ENCODE peak calls at places on chromosomes 2 and 18, in eight cellular contexts. M, Z, G, S, E, O, D and L are unnamed samples.

GRCh38 chr2:160381425-160381951 is 112.1 kb downstream of the RBMS1 start:
- DNase-seq in M (no peak), E (peak), Z (peak), S (no peak), D (no peak), O (no peak), G (no peak), L (no peak)

GRCh38 chr2:39779926-39780325 is 868 bp upstream of the THUMPD2 start:
- DNase-seq in D (no peak), M (no peak), O (no peak), G (no peak), E (no peak), Z (no peak), S (no peak), L (no peak)

GRCh38 chr2:110858993-110859770 is 126.8 kb downstream of the ACOXL start:
- DNase-seq in Z (no peak), M (peak), S (no peak), O (no peak), E (no peak), D (no peak), G (no peak), L (no peak)

GRCh38 chr2:64260817-64261216 is 116.6 kb upstream of the PELI1 start:
- DNase-seq in M (no peak), Z (no peak), O (no peak), S (no peak), G (peak), E (no peak), D (no peak), L (no peak)

GRCh38 chr2:191739194-191739593 is 61.3 kb downstream of the NABP1 start:
- DNase-seq in O (no peak), D (no peak), E (no peak), G (no peak), S (no peak), Z (no peak), M (no peak), L (no peak)

GRCh38 chr2:159936471-159936870 is 125.9 kb downstream of the PLA2R1 start:
- DNase-seq in S (no peak), O (no peak), E (no peak), M (peak), D (no peak), Z (no peak), G (no peak), L (no peak)

GRCh38 chr18:30432349-30432748 is 610.2 kb downstream of the DSC3 start:
- DNase-seq in O (no peak), E (no peak), Z (no peak), D (no peak), S (no peak), M (no peak), G (no peak), L (no peak)

GRCh38 chr2:202870431-202871160 is 970 bp downstream of the ICA1L start:
- DNase-seq in O (peak), D (peak), S (peak), Z (peak), G (peak), E (peak), M (peak), L (peak)

GRCh38 chr2:240869109-240869955 is 708 bp downstream of the AGXT start:
- DNase-seq in G (no peak), M (no peak), O (no peak), Z (no peak), D (no peak), S (no peak), E (no peak), L (no peak)

GRCh38 chr2:221726894-221727513 is 154.9 kb upstream of the EPHA4 start:
- DNase-seq in D (no peak), O (no peak), Z (no peak), S (no peak), G (no peak), E (no peak), M (no peak), L (no peak)

GRCh38 chr18:21762181-21762772 is 21.7 kb downstream of the MIB1 start:
- DNase-seq in G (no peak), O (no peak), E (no peak), M (no peak), D (no peak), S (no peak), Z (no peak), L (no peak)

GRCh38 chr2:166042356-166042755 is 85.5 kb downstream of the SCN1A start:
- DNase-seq in E (no peak), M (no peak), O (no peak), G (no peak), D (no peak), Z (no peak), S (no peak), L (no peak)

GRCh38 chr2:3168230-3168891 is 209.3 kb downstream of the EIPR1 start:
- DNase-seq in O (no peak), S (no peak), E (peak), M (peak), Z (no peak), D (peak), G (no peak), L (no peak)

GRCh38 chr2:148813603-148814065 is 61.4 kb upstream of the KIF5C start:
- DNase-seq in M (peak), Z (no peak), D (no peak), G (peak), O (no peak), S (peak), E (peak), L (peak)

GRCh38 chr2:63057249-63058148 is 6.9 kb downstream of the OTX1 start:
- DNase-seq in O (no peak), D (no peak), S (no peak), M (peak), Z (peak), E (no peak), G (no peak), L (no peak)

GRCh38 chr2:238650536-238650935 is 197.3 kb upstream of the TWIST2 start:
- DNase-seq in G (no peak), Z (no peak), O (no peak), D (no peak), S (no peak), M (no peak), E (no peak), L (no peak)

GRCh38 chr2:227153307-227153706 is 10.7 kb downstream of the COL4A4 start:
- DNase-seq in G (no peak), Z (no peak), E (no peak), O (no peak), D (no peak), S (no peak), M (no peak), L (no peak)

GRCh38 chr2:207528980-207529329 is 807 bp upstream of the CREB1 start:
- DNase-seq in O (no peak), G (no peak), S (no peak), M (peak), E (peak), D (no peak), Z (no peak), L (peak)

GRCh38 chr2:236366406-236366805 is 102.2 kb upstream of the ASB18 start:
- DNase-seq in E (no peak), S (no peak), O (no peak), G (no peak), D (no peak), M (no peak), Z (no peak), L (no peak)

GRCh38 chr2:23135481-23136100 is 249.4 kb upstream of the KLHL29 start:
- DNase-seq in E (peak), M (peak), O (peak), G (no peak), S (no peak), Z (peak), D (peak), L (no peak)

GRCh38 chr2:140893685-140894084 is 1237.1 kb downstream of the LRP1B start:
- DNase-seq in M (no peak), O (no peak), Z (no peak), E (peak), D (no peak), G (no peak), S (no peak), L (no peak)

GRCh38 chr2:202039278-202040100 is 5.8 kb downstream of the FZD7 start:
- DNase-seq in M (peak), D (no peak), E (no peak), O (no peak), S (no peak), G (no peak), Z (peak), L (no peak)

GRCh38 chr2:232372231-232373208 is 6.0 kb upstream of the ALPP start:
- DNase-seq in Z (no peak), E (peak), O (no peak), G (no peak), D (peak), M (no peak), S (no peak), L (no peak)

GRCh38 chr2:102142829-102143449 is 393 bp downstream of the IL1R1 start:
- DNase-seq in E (peak), O (no peak), S (no peak), Z (no peak), D (no peak), M (no peak), G (no peak), L (no peak)

GRCh38 chr18:55794288-55795052 is 206.5 kb upstream of the TCF4 start:
- DNase-seq in M (no peak), S (no peak), O (no peak), Z (no peak), E (no peak), G (no peak), D (no peak), L (no peak)

DNA sequence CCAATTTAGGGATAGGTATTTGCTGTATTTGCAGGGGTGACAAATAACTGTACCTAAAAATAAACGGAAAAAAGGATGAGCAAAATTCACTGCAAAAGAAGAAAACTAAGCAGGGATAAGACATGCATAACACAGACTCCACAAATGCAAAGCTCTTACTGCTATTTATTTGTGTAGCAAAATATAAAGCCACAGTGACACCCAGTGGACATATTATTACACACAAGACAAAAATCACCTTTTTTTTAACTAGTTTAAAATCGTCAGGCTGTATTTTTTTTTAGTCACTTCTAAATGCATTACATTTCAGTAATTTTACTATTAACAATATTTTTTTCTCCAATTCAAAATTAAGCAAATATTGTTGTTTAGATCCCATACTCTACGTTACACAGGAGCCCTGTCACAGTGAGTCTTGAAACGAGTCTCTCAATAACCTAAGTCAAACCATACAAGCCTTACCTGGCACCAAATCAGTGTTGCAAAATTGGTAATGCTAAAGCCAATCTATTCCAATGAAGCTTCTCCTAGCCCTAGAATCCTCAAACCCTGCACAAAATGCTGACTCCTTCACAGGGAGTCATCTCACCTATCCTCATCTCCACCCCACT is 23.7 kb downstream of the METTL4 start:
- DNase-seq in S (no peak), M (peak), G (no peak), D (no peak), E (peak), O (no peak), Z (peak), L (no peak)
- TF ChIP-seq CTCF in S (peak), M (peak), G (no peak), D (peak), E (peak), O (peak), Z (peak), L (peak)

DNA sequence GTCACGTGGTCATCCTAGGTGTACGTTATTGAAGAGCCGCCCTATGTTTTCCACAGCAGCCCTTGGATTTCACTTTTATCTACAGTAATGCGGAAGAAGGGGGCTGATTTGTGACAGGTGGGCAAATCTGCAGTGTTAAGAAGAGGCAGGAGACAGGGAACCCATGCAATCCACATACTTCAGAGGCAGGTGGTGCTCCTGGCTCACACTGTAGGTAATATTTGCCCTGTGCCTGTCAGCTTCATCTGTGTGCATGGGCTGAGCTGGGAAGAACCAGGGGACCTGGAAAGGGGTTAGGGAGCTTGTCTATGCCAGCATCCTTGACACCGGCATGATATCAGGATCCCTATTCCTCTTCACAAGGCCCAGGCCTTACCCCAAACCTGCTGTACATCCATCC is 183.9 kb downstream of the SH3RF3 start:
- DNase-seq in Z (no peak), G (no peak), E (no peak), O (no peak), S (no peak), M (no peak), D (no peak), L (no peak)
- TF ChIP-seq CTCF in Z (no peak), G (no peak), E (no peak), O (no peak), S (no peak), M (peak), D (no peak), L (no peak)

GRCh38 chr2:83970262-83970929 is 488.7 kb downstream of the SUCLG1 start:
- DNase-seq in Z (no peak), M (no peak), O (no peak), G (no peak), D (no peak), E (no peak), S (no peak), L (no peak)

GRCh38 chr2:83971547-83971946 is 487.5 kb downstream of the SUCLG1 start:
- DNase-seq in M (no peak), E (peak), G (no peak), S (no peak), O (no peak), D (no peak), Z (no peak), L (no peak)

GRCh38 chr2:83969085-83969484 is 490.0 kb downstream of the SUCLG1 start:
- DNase-seq in E (no peak), Z (no peak), S (no peak), D (no peak), M (no peak), O (no peak), G (no peak), L (no peak)

GRCh38 chr2:83972123-83972522 is 487.0 kb downstream of the SUCLG1 start:
- DNase-seq in G (no peak), M (peak), D (no peak), E (peak), S (no peak), O (no peak), Z (no peak), L (no peak)

DNA sequence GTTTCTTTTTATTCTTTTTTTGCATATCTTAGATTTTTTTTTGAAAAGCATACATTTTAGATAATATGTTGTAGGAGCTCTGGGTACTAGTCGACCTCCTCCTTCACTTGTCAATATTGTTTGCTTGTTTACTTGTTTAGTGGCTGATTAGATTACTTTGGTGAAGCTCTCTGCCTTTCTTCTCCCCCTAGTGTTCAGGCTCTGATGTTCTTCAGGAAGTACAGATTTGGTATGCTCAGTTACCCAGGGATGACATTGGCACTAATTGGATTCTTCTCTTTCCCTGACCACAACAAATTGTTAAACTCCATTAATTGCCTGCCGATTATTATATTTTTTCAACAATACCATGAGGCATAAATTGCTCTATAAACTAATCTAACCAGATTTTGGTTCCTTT is 491.2 kb downstream of the SUCLG1 start:
- DNase-seq in D (no peak), O (no peak), G (no peak), E (peak), Z (no peak), S (no peak), M (peak), L (no peak)
- TF ChIP-seq CTCF in D (no peak), O (no peak), G (no peak), E (no peak), Z (no peak), S (no peak), M (peak), L (no peak)

GRCh38 chr18:77116201-77117080 is 16.1 kb downstream of the MBP start:
- DNase-seq in M (no peak), Z (no peak), D (no peak), S (no peak), E (no peak), G (no peak), O (peak), L (no peak)
- TF ChIP-seq CTCF in M (no peak), Z (no peak), D (no peak), S (no peak), E (no peak), G (no peak), O (no peak), L (no peak)

GRCh38 chr2:234268314-234268713 is 217.8 kb downstream of the SPP2 start:
- DNase-seq in E (no peak), G (no peak), Z (no peak), M (no peak), S (no peak), O (no peak), D (no peak), L (no peak)

GRCh38 chr2:234272069-234272850 is 221.8 kb downstream of the SPP2 start:
- DNase-seq in G (no peak), O (no peak), D (no peak), M (no peak), E (no peak), S (no peak), Z (no peak), L (no peak)

GRCh38 chr2:234273887-234274584 is 222.8 kb downstream of the ARL4C start:
- DNase-seq in Z (no peak), E (no peak), G (no peak), M (no peak), S (no peak), O (no peak), D (no peak), L (no peak)

GRCh38 chr2:234269769-234270204 is 219.3 kb downstream of the SPP2 start:
- DNase-seq in Z (no peak), E (no peak), O (no peak), M (no peak), D (no peak), G (no peak), S (no peak), L (no peak)

GRCh38 chr2:234271342-234271741 is 220.8 kb downstream of the SPP2 start:
- DNase-seq in E (no peak), D (no peak), O (no peak), S (no peak), G (no peak), Z (no peak), M (no peak), L (no peak)
- TF ChIP-seq CTCF in E (no peak), D (no peak), O (no peak), S (no peak), G (no peak), Z (no peak), M (no peak), L (no peak)

GRCh38 chr2:204972606-204973336 is 427.5 kb downstream of the PARD3B start:
- DNase-seq in G (no peak), D (no peak), O (no peak), S (no peak), Z (peak), E (no peak), M (no peak), L (no peak)

GRCh38 chr2:204974487-204974886 is 429.2 kb downstream of the PARD3B start:
- DNase-seq in E (no peak), D (no peak), M (no peak), Z (no peak), S (no peak), O (no peak), G (no peak), L (no peak)

GRCh38 chr2:204982303-204982702 is 437.0 kb downstream of the PARD3B start:
- DNase-seq in E (peak), D (no peak), Z (no peak), M (peak), S (no peak), O (no peak), G (no peak), L (no peak)

GRCh38 chr2:204973546-204974071 is 428.3 kb downstream of the PARD3B start:
- DNase-seq in E (no peak), O (no peak), S (no peak), M (no peak), Z (no peak), G (no peak), D (no peak), L (no peak)

DNA sequence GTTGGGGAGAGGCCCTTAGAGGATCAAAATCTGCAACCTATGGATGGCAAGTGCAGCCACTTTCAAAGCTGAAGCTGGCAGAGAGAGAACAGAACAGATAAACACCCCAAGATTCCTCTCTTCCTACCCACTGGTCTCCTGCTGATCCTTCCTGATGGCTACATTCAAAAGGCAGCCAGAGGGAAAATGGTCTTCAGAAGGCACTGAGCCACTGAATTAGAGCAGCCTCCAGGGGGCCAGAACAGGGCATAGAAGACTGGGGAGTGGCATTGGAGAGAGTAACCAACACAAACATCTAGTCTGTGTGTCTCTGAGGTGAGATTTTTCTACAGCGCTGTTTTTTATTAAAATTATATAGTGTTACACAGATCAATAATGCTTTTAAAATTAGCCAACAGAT is 432.6 kb downstream of the PARD3B start:
- DNase-seq in D (no peak), Z (no peak), E (no peak), S (no peak), O (no peak), M (peak), G (no peak), L (no peak)
- TF ChIP-seq CTCF in D (no peak), Z (no peak), E (no peak), S (no peak), O (no peak), M (peak), G (no peak), L (no peak)

GRCh38 chr2:217837530-217837929 is 165.3 kb downstream of the TNS1 start:
- DNase-seq in S (no peak), G (no peak), D (no peak), Z (no peak), O (no peak), M (no peak), E (no peak), L (no peak)

GRCh38 chr2:217834744-217835513 is 167.9 kb downstream of the TNS1 start:
- DNase-seq in D (no peak), Z (no peak), M (no peak), S (no peak), E (no peak), O (peak), G (no peak), L (no peak)

GRCh38 chr2:217835931-217836881 is 166.6 kb downstream of the TNS1 start:
- DNase-seq in G (no peak), D (no peak), M (peak), O (peak), S (no peak), E (peak), Z (no peak), L (no peak)

GRCh38 chr2:217838409-217838831 is 164.4 kb downstream of the TNS1 start:
- DNase-seq in O (peak), D (peak), M (no peak), E (no peak), G (no peak), Z (no peak), S (no peak), L (no peak)

GRCh38 chr2:217837001-217837491 is 165.7 kb downstream of the TNS1 start:
- DNase-seq in D (peak), E (peak), Z (no peak), G (no peak), S (peak), O (peak), M (peak), L (no peak)
- TF ChIP-seq CTCF in D (peak), E (no peak), Z (peak), G (no peak), S (no peak), O (peak), M (peak), L (no peak)

GRCh38 chr2:68487773-68488355 is 20.5 kb downstream of the APLF start:
- DNase-seq in S (no peak), Z (no peak), E (peak), G (no peak), M (peak), D (no peak), O (no peak), L (no peak)
- TF ChIP-seq CTCF in S (peak), Z (peak), E (peak), G (peak), M (no peak), D (peak), O (peak), L (peak)